ENCODE peak calls at places on chromosome 19, in nine cellular contexts. P, C, G, X, S, D, Q, V and R are unnamed samples.

GRCh38 chr19:14363203-14364097 is 17.8 kb upstream of the ADGRE5 start:
- DNase-seq in P (peak; percentile 91), C (no peak), G (peak; percentile 54), X (peak; percentile 94), S (no peak), D (peak; percentile 68), Q (peak; percentile 67), V (peak; percentile 52), R (peak; percentile 88)

GRCh38 chr19:51375504-51376221 is 3.2 kb upstream of the NKG7 start:
- DNase-seq in P (no peak), C (no peak), G (no peak), X (no peak), S (no peak), D (no peak), Q (no peak), V (no peak), R (no peak)

GRCh38 chr19:55384576-55385235 is 614 bp upstream of the TMEM238 start:
- DNase-seq in P (no peak), C (no peak), G (peak; percentile 25), X (peak; percentile 40), S (peak; percentile 23), D (no peak), Q (no peak), V (no peak), R (no peak)

GRCh38 chr19:36136975-36137686 is 2.7 kb upstream of the CAPNS1 start:
- DNase-seq in P (peak; percentile 80), C (no peak), G (peak; percentile 89), X (no peak), S (no peak), D (peak; percentile 83), Q (peak; percentile 70), V (no peak), R (peak; percentile 34)

GRCh38 chr19:31127132-31127967 is 221.9 kb downstream of the TSHZ3 start:
- DNase-seq in P (no peak), C (no peak), G (no peak), X (no peak), S (no peak), D (peak; percentile 87), Q (no peak), V (no peak), R (peak; percentile 68)

GRCh38 chr19:719081-719512 is 10.4 kb downstream of the PALM start:
- DNase-seq in P (no peak), C (no peak), G (peak; percentile 34), X (peak; percentile 43), S (no peak), D (peak; percentile 87), Q (peak; percentile 87), V (no peak), R (no peak)

GRCh38 chr19:53521373-53522202 is 16.4 kb upstream of the ZNF331 start:
- DNase-seq in P (no peak), C (no peak), G (no peak), X (peak; percentile 38), S (no peak), D (no peak), Q (no peak), V (no peak), R (no peak)

GRCh38 chr19:917323-918151 is at the start of gene KISS1R:
- DNase-seq in P (peak; percentile 77), C (no peak), G (no peak), X (peak; percentile 93), S (peak; percentile 53), D (peak; percentile 41), Q (no peak), V (peak; percentile 75), R (peak; percentile 69)

GRCh38 chr19:56333506-56333905 is 18.9 kb upstream of the ZSCAN5A start:
- DNase-seq in P (no peak), C (no peak), G (peak; percentile 65), X (peak; percentile 71), S (peak; percentile 10), D (peak; percentile 54), Q (no peak), V (peak; percentile 13), R (peak; percentile 17)

GRCh38 chr19:811007-811434 is 10.7 kb downstream of the PLPPR3 start:
- DNase-seq in P (peak; percentile 59), C (no peak), G (no peak), X (peak; percentile 53), S (no peak), D (no peak), Q (no peak), V (no peak), R (no peak)

GRCh38 chr19:31491246-31491645 is 142.0 kb upstream of the TSHZ3 start:
- DNase-seq in P (no peak), C (no peak), G (no peak), X (no peak), S (no peak), D (no peak), Q (no peak), V (no peak), R (no peak)

GRCh38 chr19:19368087-19368486 is 37.4 kb upstream of the GATAD2A start:
- DNase-seq in P (no peak), C (no peak), G (no peak), X (no peak), S (no peak), D (no peak), Q (no peak), V (no peak), R (no peak)

GRCh38 chr19:36378625-36379509 is at the start of gene ZFP14:
- DNase-seq in P (peak; percentile 97), C (peak; percentile 95), G (peak; percentile 96), X (peak; percentile 97), S (peak; percentile 90), D (peak; percentile 98), Q (peak; percentile 91), V (peak; percentile 96), R (peak; percentile 96)

GRCh38 chr19:2627319-2627829 is 75.1 kb downstream of the GNG7 start:
- DNase-seq in P (peak; percentile 89), C (no peak), G (peak; percentile 94), X (no peak), S (no peak), D (peak; percentile 96), Q (peak; percentile 97), V (no peak), R (peak; percentile 38)

GRCh38 chr19:18263324-18264215 is 10.7 kb downstream of the IQCN start:
- DNase-seq in P (no peak), C (no peak), G (no peak), X (no peak), S (no peak), D (no peak), Q (no peak), V (no peak), R (no peak)

GRCh38 chr19:48588670-48589399 is 17.7 kb upstream of the SPACA4 start:
- DNase-seq in P (peak; percentile 96), C (peak; percentile 81), G (peak; percentile 91), X (peak; percentile 97), S (peak; percentile 83), D (peak; percentile 97), Q (peak; percentile 88), V (peak; percentile 93), R (peak; percentile 89)

GRCh38 chr19:48591021-48591420 is 15.5 kb upstream of the SPACA4 start:
- DNase-seq in P (no peak), C (no peak), G (no peak), X (peak; percentile 73), S (no peak), D (no peak), Q (no peak), V (no peak), R (no peak)

DNA sequence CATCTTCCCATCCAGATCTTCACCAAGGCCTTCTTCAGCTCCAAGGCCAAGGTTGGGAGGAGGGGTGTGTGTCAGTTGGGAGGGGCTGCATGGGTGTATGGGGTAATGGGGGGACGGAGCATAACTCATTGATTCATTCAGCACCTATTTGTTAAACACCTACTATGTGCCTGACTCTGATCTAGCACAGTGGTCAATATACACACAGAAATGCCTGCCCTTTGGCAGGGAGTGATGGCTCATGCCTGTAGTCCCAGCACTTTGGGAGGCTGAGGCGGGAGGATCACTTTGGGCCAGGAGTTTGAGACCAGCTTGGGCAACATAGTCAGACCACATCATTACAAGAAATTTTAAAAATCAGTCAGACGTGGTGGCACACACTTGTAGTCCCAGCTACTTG is 19.2 kb upstream of the SPACA4 start:
- DNase-seq in P (no peak), C (no peak), G (no peak), X (no peak), S (no peak), D (no peak), Q (no peak), V (no peak), R (no peak)
- H3K4me3 ChIP-seq in P (no peak overlapping the region), C (no peak overlapping the region), G (no peak overlapping the region), X (no peak overlapping the region), S (no peak overlapping the region), D (no peak overlapping the region), Q (no peak overlapping the region), V (no peak overlapping the region), R (no peak overlapping the region)

GRCh38 chr19:10290439-10290875 is 705 bp downstream of the ICAM5 start:
- DNase-seq in P (no peak), C (peak; percentile 11), G (no peak), X (peak; percentile 78), S (no peak), D (peak; percentile 57), Q (no peak), V (peak; percentile 32), R (no peak)
- H3K4me1 ChIP-seq in P (peaks cover 77% of the 10 kb centered on the region), C (peaks cover 56% of the 10 kb centered on the region), G (peaks cover 68% of the 10 kb centered on the region), X (peaks cover 24% of the 10 kb centered on the region), S (peaks cover 84% of the 10 kb centered on the region), D (peaks cover 21% of the 10 kb centered on the region), Q (no peaks in the 10 kb centered on the region), V (no peaks in the 10 kb centered on the region), R (peaks cover 3% of the 10 kb centered on the region)

GRCh38 chr19:47020132-47020805 is 632 bp downstream of the NPAS1 start:
- DNase-seq in P (no peak), C (no peak), G (no peak), X (peak; percentile 78), S (no peak), D (peak; percentile 82), Q (no peak), V (peak; percentile 40), R (no peak)
- H3K4me3 ChIP-seq in P (no peak overlapping the region), C (no peak overlapping the region), G (no peak overlapping the region), X (peak overlapping the region; percentile 62), S (no peak overlapping the region), D (peak overlapping the region; percentile 76), Q (no peak overlapping the region), V (peak overlapping the region; percentile 39), R (no peak overlapping the region)

GRCh38 chr19:58000677-58001076 is 1.9 kb downstream of the ZNF606 start:
- DNase-seq in P (no peak), C (no peak), G (no peak), X (no peak), S (no peak), D (no peak), Q (no peak), V (no peak), R (no peak)
- H3K4me1 ChIP-seq in P (peaks cover 8% of the 10 kb centered on the region), C (peaks cover 14% of the 10 kb centered on the region), G (peaks cover 29% of the 10 kb centered on the region), X (peaks cover 18% of the 10 kb centered on the region), S (peaks cover 20% of the 10 kb centered on the region), D (peaks cover 13% of the 10 kb centered on the region), Q (no peaks in the 10 kb centered on the region), V (peaks cover 11% of the 10 kb centered on the region), R (no peaks in the 10 kb centered on the region)